ENCODE peak calls at places on chromosomes 16 and 17, in nine cellular contexts. N, W, J, M, T, K, A, U and X are unnamed samples.

GRCh38 chr17:59332890-59333377 is 1.5 kb downstream of the YPEL2 start:
- DNase-seq in N (peak), W (peak), J (no peak), M (peak), T (peak), K (no peak), A (peak), U (no peak), X (no peak)

GRCh38 chr16:87160752-87161337 is 156.3 kb downstream of the C16orf95 start:
- DNase-seq in N (no peak), W (no peak), J (no peak), M (no peak), T (no peak), K (no peak), A (no peak), U (no peak), X (no peak)

GRCh38 chr16:56094231-56094630 is 97.1 kb upstream of the GNAO1 start:
- DNase-seq in N (no peak), W (no peak), J (no peak), M (no peak), T (no peak), K (no peak), A (no peak), U (no peak), X (no peak)

GRCh38 chr17:32625971-32626370 is 139.2 kb downstream of the CDK5R1 start:
- DNase-seq in N (no peak), W (no peak), J (no peak), M (no peak), T (no peak), K (no peak), A (peak), U (no peak), X (no peak)

GRCh38 chr17:42950044-42950783 is 14.0 kb downstream of the AARSD1 start:
- DNase-seq in N (no peak), W (no peak), J (no peak), M (no peak), T (no peak), K (no peak), A (no peak), U (no peak), X (no peak)

GRCh38 chr17:72683506-72684404 is 408.7 kb downstream of the SLC39A11 start:
- DNase-seq in N (no peak), W (no peak), J (peak), M (no peak), T (no peak), K (no peak), A (peak), U (no peak), X (no peak)

GRCh38 chr16:1002399-1003161 is 21.0 kb downstream of the SOX8 start:
- DNase-seq in N (no peak), W (no peak), J (peak), M (no peak), T (no peak), K (peak), A (peak), U (no peak), X (no peak)

GRCh38 chr16:66204761-66205160 is 161.7 kb upstream of the CDH5 start:
- DNase-seq in N (no peak), W (no peak), J (no peak), M (no peak), T (no peak), K (no peak), A (no peak), U (no peak), X (no peak)

GRCh38 chr16:87233928-87234327 is 83.3 kb downstream of the C16orf95 start:
- DNase-seq in N (no peak), W (no peak), J (no peak), M (no peak), T (no peak), K (peak), A (no peak), U (no peak), X (no peak)

GRCh38 chr17:4934173-4934979 is 2.3 kb downstream of the GP1BA start:
- DNase-seq in N (no peak), W (no peak), J (no peak), M (no peak), T (no peak), K (peak), A (peak), U (no peak), X (no peak)

GRCh38 chr16:54277845-54278703 is 8.5 kb downstream of the IRX3 start:
- DNase-seq in N (no peak), W (no peak), J (no peak), M (no peak), T (no peak), K (no peak), A (peak), U (no peak), X (peak)

GRCh38 chr17:15945493-15946209 is 721 bp downstream of the ADORA2B start:
- DNase-seq in N (no peak), W (no peak), J (peak), M (no peak), T (peak), K (peak), A (no peak), U (no peak), X (no peak)

GRCh38 chr16:10835281-10835931 is 16.8 kb upstream of the TVP23A start:
- DNase-seq in N (no peak), W (no peak), J (no peak), M (no peak), T (no peak), K (no peak), A (no peak), U (no peak), X (no peak)

GRCh38 chr16:12358898-12359297 is 382.4 kb downstream of the SNX29 start:
- DNase-seq in N (no peak), W (no peak), J (no peak), M (no peak), T (no peak), K (no peak), A (no peak), U (no peak), X (no peak)

GRCh38 chr16:67184453-67185002 is 765 bp upstream of the MATCAP1 start:
- DNase-seq in N (peak), W (no peak), J (no peak), M (no peak), T (no peak), K (no peak), A (no peak), U (no peak), X (no peak)

GRCh38 chr17:68314916-68315535 is 23.7 kb downstream of the ARSG start:
- DNase-seq in N (no peak), W (no peak), J (no peak), M (no peak), T (no peak), K (no peak), A (peak), U (no peak), X (no peak)

GRCh38 chr17:21705021-21705601 is 12.8 kb downstream of the KCNJ18 start:
- DNase-seq in N (no peak), W (no peak), J (no peak), M (no peak), T (no peak), K (no peak), A (no peak), U (no peak), X (no peak)

GRCh38 chr17:67293251-67294203 is 48.5 kb upstream of the HELZ start:
- DNase-seq in N (peak), W (peak), J (peak), M (no peak), T (peak), K (peak), A (peak), U (peak), X (peak)

DNA sequence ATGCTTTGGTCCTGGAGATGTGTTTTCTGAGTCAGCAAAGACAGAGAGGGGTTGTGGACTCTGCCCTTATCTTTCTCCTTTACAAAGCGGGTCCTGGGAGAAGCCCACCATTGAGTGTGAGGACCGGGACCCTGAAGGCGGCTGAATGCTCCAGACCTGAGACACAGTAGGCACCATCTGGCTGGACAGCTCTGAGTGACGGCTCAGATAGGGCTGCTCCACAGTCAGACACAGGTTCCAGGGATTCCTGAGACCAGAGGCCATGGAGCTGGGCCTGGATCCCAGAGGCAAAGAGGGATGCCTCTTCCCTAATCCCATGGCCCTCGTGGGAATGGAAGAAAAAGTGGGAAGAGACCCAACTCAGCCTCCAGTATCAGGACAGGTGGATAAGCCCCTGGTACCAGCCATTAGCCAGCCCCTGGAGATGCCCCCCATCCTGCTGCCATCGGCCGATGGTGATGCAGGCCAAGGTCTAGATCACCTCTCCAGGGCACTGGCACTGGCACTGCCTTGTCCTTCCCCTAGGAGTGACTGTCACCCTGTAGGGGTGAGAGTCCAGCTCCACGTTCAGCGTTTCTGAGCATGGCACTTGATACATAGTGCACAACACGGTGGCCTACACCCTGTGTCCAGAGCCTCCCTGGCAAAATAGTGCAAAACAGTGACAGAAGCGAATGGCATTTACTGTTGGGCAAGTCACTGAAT is 4.7 kb downstream of the MMP15 start:
- DNase-seq in N (no peak), W (no peak), J (no peak), M (no peak), T (no peak), K (no peak), A (no peak), U (no peak), X (no peak)
- H3K27ac ChIP-seq in N (no peak), W (no peak), J (no peak), M (no peak), T (no peak), K (no peak), A (peak), U (no peak), X (no peak)

DNA sequence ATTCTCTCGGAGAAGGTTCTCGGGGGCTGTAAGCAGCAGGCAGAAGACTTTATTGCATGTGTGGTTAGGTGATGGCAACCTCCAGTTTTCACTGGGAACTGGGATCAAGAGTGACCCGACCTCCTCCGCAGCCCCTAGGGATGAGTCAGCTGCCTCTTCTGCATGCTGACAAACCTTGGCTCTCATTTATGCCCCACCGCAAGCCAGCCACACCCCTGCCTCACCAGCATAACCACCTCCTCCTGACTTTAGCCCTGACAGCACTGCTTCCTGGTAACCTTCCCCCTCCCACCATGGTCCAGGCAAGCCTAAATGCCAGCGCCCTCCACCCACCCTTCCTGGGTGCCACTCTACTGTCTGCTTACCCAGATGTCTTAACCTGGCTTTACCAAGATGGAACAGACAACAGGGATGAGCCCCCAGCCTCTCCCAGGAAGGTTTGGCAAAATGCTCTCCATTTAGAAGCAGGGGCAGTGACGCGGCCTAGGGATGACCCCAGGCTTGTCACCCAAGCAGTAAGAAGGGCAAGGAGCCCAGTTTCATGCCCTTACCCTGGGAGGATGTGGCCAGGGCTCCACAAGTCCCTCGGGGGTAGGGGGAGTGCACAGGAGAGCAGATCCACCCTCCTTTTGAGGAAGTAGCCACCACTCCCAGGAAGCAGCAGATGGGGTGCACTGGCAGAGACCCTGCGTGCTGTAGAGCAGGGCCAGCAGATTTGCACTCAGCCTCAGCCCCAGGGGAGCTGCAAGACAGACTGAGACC is 73.5 kb downstream of the GOSR1 start:
- DNase-seq in N (no peak), W (no peak), J (no peak), M (no peak), T (no peak), K (peak), A (peak), U (no peak), X (no peak)
- TF ChIP-seq EP300 in N (no peak), W (no peak), J (no peak), M (no peak), T (no peak), K (no peak), A (no peak), U (no peak), X (no peak)

GRCh38 chr16:23089111-23089510 is 60.1 kb downstream of the USP31 start:
- DNase-seq in N (no peak), W (no peak), J (no peak), M (peak), T (no peak), K (no peak), A (no peak), U (no peak), X (no peak)

GRCh38 chr16:23092072-23092800 is 57.0 kb downstream of the USP31 start:
- DNase-seq in N (no peak), W (no peak), J (no peak), M (peak), T (no peak), K (no peak), A (no peak), U (no peak), X (no peak)

GRCh38 chr16:23092801-23093117 is 56.5 kb downstream of the USP31 start:
- DNase-seq in N (no peak), W (no peak), J (no peak), M (no peak), T (no peak), K (no peak), A (no peak), U (no peak), X (no peak)

GRCh38 chr16:23085949-23086348 is 63.3 kb downstream of the USP31 start:
- DNase-seq in N (no peak), W (no peak), J (no peak), M (no peak), T (no peak), K (no peak), A (no peak), U (no peak), X (no peak)

GRCh38 chr16:23088018-23088417 is 61.2 kb downstream of the USP31 start:
- DNase-seq in N (no peak), W (no peak), J (no peak), M (no peak), T (no peak), K (no peak), A (no peak), U (no peak), X (no peak)
- H3K27ac ChIP-seq in N (no peak), W (no peak), J (no peak), M (no peak), T (no peak), K (no peak), A (no peak), U (no peak), X (no peak)

GRCh38 chr17:49554694-49555494 is 20.8 kb upstream of the NXPH3 start:
- DNase-seq in N (no peak), W (no peak), J (no peak), M (no peak), T (no peak), K (no peak), A (no peak), U (no peak), X (peak)

GRCh38 chr17:49549691-49550678 is 25.7 kb upstream of the NXPH3 start:
- DNase-seq in N (no peak), W (no peak), J (no peak), M (no peak), T (no peak), K (no peak), A (no peak), U (no peak), X (peak)

GRCh38 chr17:49553676-49554335 is 21.9 kb upstream of the NXPH3 start:
- DNase-seq in N (no peak), W (no peak), J (no peak), M (no peak), T (no peak), K (no peak), A (no peak), U (no peak), X (peak)

GRCh38 chr17:49551221-49552069 is 24.2 kb upstream of the NXPH3 start:
- DNase-seq in N (no peak), W (no peak), J (no peak), M (no peak), T (no peak), K (no peak), A (no peak), U (no peak), X (peak)

GRCh38 chr17:49552070-49552751 is 23.5 kb upstream of the NXPH3 start:
- DNase-seq in N (no peak), W (no peak), J (no peak), M (no peak), T (no peak), K (no peak), A (no peak), U (no peak), X (peak)
- TF ChIP-seq EP300 in N (no peak), W (no peak), J (no peak), M (no peak), T (no peak), K (no peak), A (no peak), U (no peak), X (no peak)

GRCh38 chr16:9254863-9255262 is 163.4 kb downstream of the HAPSTR1 start:
- DNase-seq in N (no peak), W (no peak), J (no peak), M (no peak), T (no peak), K (no peak), A (no peak), U (no peak), X (no peak)
- H3K27ac ChIP-seq in N (no peak), W (no peak), J (no peak), M (no peak), T (no peak), K (no peak), A (no peak), U (no peak), X (no peak)